ENCODE peak calls at places on chromosomes 1 and 21, in four cellular contexts. N is endothelial cell of umbilical vein, Y is A549, E is body of pancreas. Z is an unnamed sample.

GRCh38 chr1:19068639-19069276 is 112.3 kb upstream of the IFFO2 start:
- DNase-seq in E (no peak), Y (no peak), N (no peak), Z (no peak)

GRCh38 chr21:45276620-45277019 is 11.1 kb downstream of the POFUT2 start:
- DNase-seq in E (peak; percentile 9), Y (no peak), N (no peak), Z (no peak)

GRCh38 chr21:24727803-24728425 is 879.4 kb downstream of the MRPL39 start:
- DNase-seq in Y (no peak), N (no peak), E (no peak), Z (no peak)

GRCh38 chr1:179164494-179164893 is 65.0 kb downstream of the ABL2 start:
- DNase-seq in N (peak; percentile 52), E (no peak), Y (no peak), Z (no peak)

GRCh38 chr1:45522324-45523104 is 830 bp upstream of the PRDX1 start:
- DNase-seq in N (no peak), E (no peak), Y (peak; percentile 61), Z (no peak)

GRCh38 chr1:241391926-241392710 is 35.1 kb upstream of the RGS7 start:
- DNase-seq in N (no peak), Y (no peak), E (no peak), Z (no peak)

GRCh38 chr1:205632374-205633169 is 761 bp upstream of the ELK4 start:
- DNase-seq in E (no peak), N (peak; percentile 48), Y (no peak), Z (no peak)

GRCh38 chr1:31830511-31830910 is 14.7 kb upstream of the SPOCD1 start:
- DNase-seq in E (no peak), Y (no peak), N (no peak), Z (peak; percentile 94)

GRCh38 chr1:226411619-226412018 is 3.7 kb upstream of the PARP1 start:
- DNase-seq in N (no peak), E (no peak), Y (no peak), Z (no peak)

GRCh38 chr1:53350853-53351767 is 23.2 kb upstream of the LRP8 start:
- DNase-seq in Y (no peak), E (no peak), N (no peak), Z (peak; percentile 84)

DNA sequence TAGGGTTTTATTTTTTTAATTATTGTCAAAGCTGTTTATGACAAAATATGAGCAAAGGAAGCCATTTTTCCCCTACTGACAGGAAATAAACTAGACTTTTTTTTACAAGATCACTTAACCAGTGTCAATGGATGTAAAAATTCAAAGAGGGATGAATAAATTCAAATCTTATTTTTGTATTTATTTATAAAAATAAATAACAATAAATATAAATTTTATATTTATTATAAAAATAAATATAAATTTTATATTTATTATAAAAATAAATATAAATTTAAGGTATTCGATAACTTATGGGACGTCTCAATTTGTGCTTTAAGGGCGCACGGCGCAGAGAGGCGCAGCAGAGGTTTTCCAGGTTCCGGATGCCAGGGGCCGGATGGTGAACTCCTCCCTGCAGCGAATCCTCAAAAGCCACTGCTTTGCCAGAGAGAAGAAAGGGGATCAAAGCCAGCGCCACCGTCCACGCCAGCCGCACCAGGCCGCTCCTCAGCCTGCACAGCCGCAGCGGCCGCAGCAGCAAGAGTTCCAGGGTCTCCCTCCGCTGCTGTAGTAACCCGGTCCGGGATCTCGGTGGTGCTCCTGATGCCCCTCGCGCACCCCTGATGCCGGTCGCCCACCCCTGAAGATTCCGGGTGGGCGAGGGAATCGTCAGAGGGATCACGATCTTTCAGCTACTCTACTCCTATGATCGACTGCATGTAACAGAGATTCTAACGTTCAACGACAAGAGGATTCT is 28.6 kb upstream of the RLF start:
- DNase-seq in E (no peak), Y (no peak), N (peak; percentile 33), Z (no peak)
- H3K4me3 ChIP-seq in E (no peak overlapping the region), Y (no peak overlapping the region), N (no peak overlapping the region), Z (peak overlapping the region; percentile 26)

DNA sequence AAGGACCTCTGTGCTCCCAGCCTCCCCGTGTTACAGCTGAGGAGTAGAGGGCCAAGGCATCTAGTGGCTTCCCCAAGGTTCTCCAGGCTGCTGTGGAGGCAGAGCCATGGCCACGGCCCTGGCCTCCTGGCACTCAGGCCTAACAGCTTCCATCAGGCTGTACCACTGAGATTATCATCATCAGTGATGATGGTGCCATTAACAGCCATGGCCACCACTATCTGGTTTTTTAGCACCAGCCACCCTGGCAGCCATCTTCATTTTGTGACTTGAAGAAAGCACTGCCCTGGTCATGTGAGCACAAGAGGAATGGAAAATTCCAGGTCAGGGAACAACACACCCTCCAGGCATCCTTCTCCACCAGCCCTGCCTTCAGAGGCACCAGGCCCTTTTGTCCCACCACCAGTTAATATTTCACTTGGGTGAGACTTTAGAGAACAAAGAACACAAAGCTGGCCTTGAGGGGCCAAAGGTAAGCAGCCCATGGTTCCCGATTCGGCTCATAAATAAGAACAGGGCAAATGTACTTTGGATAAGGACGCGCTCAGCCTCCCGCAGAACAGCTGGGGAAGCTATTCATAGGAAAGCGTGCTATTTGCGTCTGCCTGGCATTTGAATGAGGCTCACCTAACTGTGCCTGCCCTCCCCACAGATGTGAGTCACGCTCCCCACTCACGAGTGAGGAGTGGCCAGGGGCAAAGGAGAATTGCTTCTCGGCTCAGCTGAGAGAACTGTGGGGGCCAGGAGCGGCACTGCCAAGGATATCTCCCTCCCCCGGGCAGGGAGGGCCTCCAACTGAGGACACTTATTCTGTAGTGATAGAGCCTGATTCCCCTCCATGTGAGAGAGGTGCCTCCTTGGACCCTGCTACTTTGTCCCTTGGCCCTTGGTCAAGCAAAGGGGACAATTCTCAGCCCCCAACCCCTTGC is 95.6 kb downstream of the CD58 start:
- DNase-seq in N (no peak), Y (no peak), E (peak; percentile 63), Z (no peak)
- TF ChIP-seq POLR2A in N (no peak), Y (no peak), E (no peak), Z (no peak)

DNA sequence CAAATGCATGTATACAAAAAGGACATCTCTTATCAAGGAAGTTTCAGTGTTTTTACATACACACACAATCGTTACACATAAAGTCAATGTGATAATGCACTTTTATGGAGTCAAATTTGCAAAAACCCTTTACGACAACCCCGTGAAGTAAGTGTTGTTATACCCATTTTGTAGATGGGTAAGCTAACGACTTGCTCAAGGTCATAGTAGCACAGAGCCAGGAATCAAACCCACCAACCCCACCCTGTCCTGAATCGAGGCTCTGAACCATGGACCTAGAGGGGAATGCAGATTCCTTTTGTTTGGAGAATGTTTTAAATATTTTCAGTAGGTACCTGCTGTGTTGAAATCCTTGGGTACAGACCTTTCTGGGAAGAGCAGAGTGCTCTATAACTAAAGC is 77.4 kb upstream of the ARTN start:
- DNase-seq in N (no peak), Y (no peak), E (no peak), Z (no peak)
- H3K4me1 ChIP-seq in N (peaks cover 16% of the 10 kb centered on the region), Y (peaks cover 10% of the 10 kb centered on the region), E (no peaks in the 10 kb centered on the region), Z (peaks cover 30% of the 10 kb centered on the region)

DNA sequence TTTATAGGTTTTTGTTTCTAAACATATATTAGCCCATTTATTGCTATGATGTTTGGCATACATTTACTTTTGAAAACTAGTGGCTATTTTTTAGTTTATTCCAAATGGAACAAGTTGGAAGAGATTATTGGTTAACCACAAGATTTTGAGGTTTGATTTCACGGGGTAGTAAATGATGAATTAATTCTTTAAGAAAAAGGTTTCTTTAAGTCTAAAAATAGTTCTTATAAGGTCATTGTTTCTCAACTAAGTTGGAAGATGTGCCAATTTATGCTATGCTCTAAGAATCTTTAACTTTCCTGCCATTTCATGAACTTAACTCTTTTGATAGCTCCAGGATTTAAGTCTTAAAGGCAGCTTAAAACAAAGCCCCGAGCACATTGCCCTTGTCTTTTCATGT is 183.8 kb downstream of the LMO4 start:
- DNase-seq in N (no peak), Y (no peak), E (no peak), Z (no peak)
- H3K4me3 ChIP-seq in N (no peak overlapping the region), Y (no peak overlapping the region), E (no peak overlapping the region), Z (no peak overlapping the region)

GRCh38 chr1:42684139-42684538 is 1.9 kb downstream of the YBX1 start:
- DNase-seq in E (no peak), Y (no peak), N (no peak), Z (no peak)

GRCh38 chr1:42681771-42682483 is at the start of gene YBX1:
- DNase-seq in Y (peak; percentile 95), E (peak; percentile 97), N (peak; percentile 99), Z (peak; percentile 99)

GRCh38 chr1:42680921-42681683 is 1.1 kb upstream of the YBX1 start:
- DNase-seq in N (peak; percentile 58), E (no peak), Y (no peak), Z (no peak)

GRCh38 chr1:42680045-42680444 is 2.2 kb upstream of the YBX1 start:
- DNase-seq in Y (no peak), N (no peak), E (no peak), Z (no peak)

GRCh38 chr1:42682739-42683529 is 716 bp downstream of the YBX1 start:
- DNase-seq in Y (peak; percentile 20), N (peak; percentile 50), E (peak; percentile 64), Z (no peak)
- TF ChIP-seq POLR2A in Y (no peak), N (peak; percentile 48), E (no peak), Z (no peak)

DNA sequence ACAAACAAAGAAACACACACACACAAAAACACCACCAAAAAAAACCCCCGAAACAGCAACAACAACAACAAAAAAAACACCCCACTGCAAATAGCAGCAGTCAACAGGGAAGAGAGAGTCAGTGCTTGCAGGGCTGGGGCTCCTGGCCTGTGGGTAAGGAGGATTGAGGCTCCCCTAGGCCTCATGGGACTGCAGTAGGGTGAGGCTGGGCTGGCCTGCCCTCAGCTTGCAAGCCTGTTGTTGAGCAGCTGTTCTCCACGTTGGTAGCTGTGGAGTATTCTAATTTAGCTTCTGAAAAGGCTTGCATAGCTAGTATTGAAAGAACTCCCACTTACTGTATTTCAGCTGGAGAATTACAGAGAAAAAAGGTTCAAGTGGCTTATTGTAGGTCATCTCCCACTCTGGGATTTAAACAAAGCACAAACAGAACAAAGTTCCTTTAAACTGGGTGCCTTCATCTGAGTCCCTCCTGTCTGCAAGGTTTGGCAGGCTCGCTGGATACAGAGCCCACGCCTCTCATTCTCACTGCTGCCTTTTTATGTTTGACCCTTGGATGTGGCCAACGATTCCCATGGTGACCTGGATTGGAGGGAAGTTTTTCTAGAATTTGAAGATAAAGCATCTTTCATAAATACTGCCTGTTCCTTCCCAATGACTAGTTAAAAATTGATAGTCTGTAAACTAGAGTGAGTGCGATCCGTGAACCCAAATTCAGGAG is 247.3 kb downstream of the KIF26B start:
- DNase-seq in E (no peak), Y (no peak), N (no peak), Z (no peak)
- H3K4me1 ChIP-seq in E (no peaks in the 10 kb centered on the region), Y (no peaks in the 10 kb centered on the region), N (no peaks in the 10 kb centered on the region), Z (no peaks in the 10 kb centered on the region)

GRCh38 chr21:33914188-33914587 is 1.4 kb downstream of the ATP5PO start:
- DNase-seq in N (no peak), E (no peak), Y (no peak), Z (no peak)
- H3K4me3 ChIP-seq in N (no peak overlapping the region), E (no peak overlapping the region), Y (no peak overlapping the region), Z (no peak overlapping the region)

DNA sequence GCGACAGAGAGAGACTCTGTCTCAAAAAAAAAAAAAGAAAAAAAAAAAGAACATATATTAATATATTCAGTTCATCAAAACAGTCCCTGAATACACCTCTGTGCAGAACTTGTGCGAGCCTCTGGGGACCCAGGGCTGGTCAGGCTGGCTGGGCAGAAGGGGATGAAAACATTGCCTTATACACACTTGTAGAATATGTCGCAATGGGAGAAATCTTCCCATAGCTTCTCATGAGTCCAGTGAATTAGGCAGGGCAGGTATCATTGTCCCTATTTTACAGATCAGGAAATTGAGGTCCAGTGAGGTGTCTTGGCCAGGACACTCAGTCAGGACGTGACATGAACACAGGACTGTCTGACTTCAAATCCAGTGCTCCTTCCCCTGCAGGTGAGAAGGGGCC is 12.6 kb upstream of the WNT4 start:
- DNase-seq in Y (no peak), N (no peak), E (no peak), Z (no peak)
- TF ChIP-seq POLR2A in Y (no peak), N (no peak), E (no peak), Z (no peak)

GRCh38 chr1:41437011-41437355 is 47.5 kb downstream of the EDN2 start:
- DNase-seq in Y (no peak), E (no peak), N (no peak), Z (no peak)
- H3K4me1 ChIP-seq in Y (peaks cover 20% of the 10 kb centered on the region), E (peaks cover 18% of the 10 kb centered on the region), N (peaks cover 15% of the 10 kb centered on the region), Z (peaks cover 26% of the 10 kb centered on the region)